ENCODE peak calls at places on chromosomes 3 and 15, in eight cellular contexts. J is effector memory CD4-positive, alpha-beta T cell; Y is body of pancreas; O is mesendoderm; H is PC-9; E is prostate gland; X is HCT116; T is heart right ventricle. R is an unnamed sample. For H3K4me1, the result is how much of the 10 kb centered on the place peaks cover.

GRCh38 chr3:184358140-184358767 is 3.2 kb downstream of the CLCN2 start:
- DNase-seq in J (no peak), Y (no peak), O (no peak), H (no peak), E (no peak), X (no peak), T (no peak), R (no peak)

GRCh38 chr3:60207833-60208367 is 1043.4 kb downstream of the FHIT start:
- DNase-seq in J (no peak), Y (no peak), O (no peak), H (no peak), E (no peak), X (no peak), T (no peak), R (no peak)

GRCh38 chr3:52428151-52429005 is 16.5 kb downstream of the SEMA3G start:
- DNase-seq in J (peak), Y (peak), O (peak), H (peak), E (peak), X (peak), T (peak), R (peak)

GRCh38 chr3:118102737-118103136 is 931.9 kb downstream of the IGSF11 start:
- DNase-seq in J (no peak), Y (no peak), O (peak), H (no peak), E (no peak), X (no peak), T (no peak), R (no peak)

GRCh38 chr15:80530737-80531365 is 126.7 kb downstream of the ARNT2 start:
- DNase-seq in J (no peak), Y (no peak), O (no peak), H (no peak), E (no peak), X (no peak), T (no peak), R (no peak)

GRCh38 chr15:66999046-66999557 is 66.3 kb upstream of the SMAD3 start:
- DNase-seq in J (no peak), Y (no peak), O (no peak), H (no peak), E (no peak), X (no peak), T (no peak), R (no peak)

GRCh38 chr15:100973351-100974034 is 54.3 kb downstream of the LRRK1 start:
- DNase-seq in J (no peak), Y (no peak), O (peak), H (no peak), E (no peak), X (no peak), T (no peak), R (no peak)

GRCh38 chr15:65249641-65250040 is 37.0 kb downstream of the PARP16 start:
- DNase-seq in J (no peak), Y (no peak), O (no peak), H (no peak), E (no peak), X (no peak), T (no peak), R (no peak)

GRCh38 chr3:155262295-155262694 is 31.2 kb downstream of the STRIT1 start:
- DNase-seq in J (no peak), Y (no peak), O (no peak), H (no peak), E (no peak), X (no peak), T (no peak), R (no peak)

GRCh38 chr3:66885326-66886000 is 112.6 kb upstream of the KBTBD8 start:
- DNase-seq in J (no peak), Y (peak), O (peak), H (no peak), E (no peak), X (peak), T (no peak), R (no peak)

GRCh38 chr15:66772967-66773873 is 71.2 kb downstream of the SMAD6 start:
- DNase-seq in J (no peak), Y (peak), O (no peak), H (no peak), E (peak), X (no peak), T (peak), R (peak)

GRCh38 chr3:107124885-107125284 is 252.4 kb upstream of the CCDC54 start:
- DNase-seq in J (no peak), Y (no peak), O (peak), H (no peak), E (no peak), X (no peak), T (peak), R (peak)

GRCh38 chr3:24601500-24601899 is 106.8 kb upstream of the THRB start:
- DNase-seq in J (no peak), Y (no peak), O (no peak), H (no peak), E (no peak), X (no peak), T (no peak), R (peak)

GRCh38 chr3:196890309-196890708 is 22.6 kb downstream of the SENP5 start:
- DNase-seq in J (no peak), Y (no peak), O (no peak), H (no peak), E (no peak), X (no peak), T (no peak), R (no peak)

GRCh38 chr15:80549191-80549590 is 145.0 kb downstream of the ARNT2 start:
- DNase-seq in J (no peak), Y (no peak), O (no peak), H (no peak), E (no peak), X (no peak), T (no peak), R (no peak)

GRCh38 chr3:29100292-29100691 is 180.6 kb upstream of the RBMS3 start:
- DNase-seq in J (no peak), Y (no peak), O (no peak), H (no peak), E (no peak), X (no peak), T (no peak), R (no peak)

GRCh38 chr3:79297242-79297641 is 470.6 kb downstream of the ROBO1 start:
- DNase-seq in J (no peak), Y (no peak), O (no peak), H (peak), E (no peak), X (no peak), T (no peak), R (no peak)

GRCh38 chr3:72116226-72116625 is 331.3 kb upstream of the PROK2 start:
- DNase-seq in J (no peak), Y (no peak), O (no peak), H (no peak), E (no peak), X (no peak), T (no peak), R (no peak)

GRCh38 chr3:42077785-42078184 is 13.4 kb upstream of the TRAK1 start:
- DNase-seq in J (no peak), Y (no peak), O (no peak), H (no peak), E (no peak), X (no peak), T (no peak), R (no peak)

GRCh38 chr15:77311618-77312398 is 108.1 kb downstream of the PEAK1 start:
- DNase-seq in J (no peak), Y (no peak), O (no peak), H (no peak), E (no peak), X (no peak), T (no peak), R (no peak)

GRCh38 chr3:168559012-168559411 is 463.3 kb upstream of the GOLIM4 start:
- DNase-seq in J (no peak), Y (no peak), O (no peak), H (no peak), E (no peak), X (no peak), T (no peak), R (no peak)

GRCh38 chr15:100131321-100132224 is 210.2 kb downstream of the ADAMTS17 start:
- DNase-seq in J (no peak), Y (peak), O (no peak), H (peak), E (peak), X (no peak), T (peak), R (peak)

GRCh38 chr3:194189243-194189791 is 53.4 kb downstream of the HES1 start:
- DNase-seq in J (no peak), Y (no peak), O (no peak), H (no peak), E (no peak), X (no peak), T (no peak), R (no peak)

GRCh38 chr3:184727357-184728060 is 15.6 kb upstream of the MAGEF1 start:
- DNase-seq in J (peak), Y (peak), O (peak), H (peak), E (peak), X (peak), T (peak), R (peak)

GRCh38 chr3:184018424-184018973 is 815 bp upstream of the ABCC5 start:
- DNase-seq in J (no peak), Y (no peak), O (no peak), H (no peak), E (no peak), X (no peak), T (no peak), R (no peak)

GRCh38 chr3:17110665-17111396 is 226.1 kb downstream of the PLCL2 start:
- DNase-seq in J (no peak), Y (no peak), O (no peak), H (no peak), E (no peak), X (no peak), T (no peak), R (no peak)

GRCh38 chr3:184004483-184004882 is 13.2 kb downstream of the ABCC5 start:
- DNase-seq in J (no peak), Y (no peak), O (no peak), H (no peak), E (no peak), X (no peak), T (peak), R (no peak)

GRCh38 chr3:29201609-29202008 is 79.3 kb upstream of the RBMS3 start:
- DNase-seq in J (no peak), Y (no peak), O (no peak), H (no peak), E (no peak), X (no peak), T (no peak), R (no peak)

GRCh38 chr3:53680026-53680425 is 166.2 kb downstream of the CHDH start:
- DNase-seq in J (no peak), Y (peak), O (peak), H (no peak), E (peak), X (no peak), T (no peak), R (peak)

GRCh38 chr3:128353361-128353965 is 113.2 kb downstream of the DNAJB8 start:
- DNase-seq in J (no peak), Y (no peak), O (no peak), H (no peak), E (no peak), X (no peak), T (no peak), R (no peak)

GRCh38 chr15:40130799-40131502 is 22.3 kb upstream of the BMF start:
- DNase-seq in J (no peak), Y (no peak), O (no peak), H (no peak), E (no peak), X (no peak), T (no peak), R (no peak)

GRCh38 chr3:187750041-187750512 is 4.8 kb upstream of the BCL6 start:
- DNase-seq in J (no peak), Y (peak), O (peak), H (peak), E (peak), X (peak), T (peak), R (peak)

GRCh38 chr3:141436180-141436579 is 50.6 kb upstream of the RASA2 start:
- DNase-seq in J (no peak), Y (peak), O (no peak), H (no peak), E (no peak), X (no peak), T (no peak), R (no peak)

GRCh38 chr15:31081568-31082250 is 19.8 kb downstream of the TRPM1 start:
- DNase-seq in J (no peak), Y (peak), O (no peak), H (no peak), E (no peak), X (no peak), T (no peak), R (no peak)

GRCh38 chr3:141294300-141294699 is 62.7 kb downstream of the PXYLP1 start:
- DNase-seq in J (no peak), Y (no peak), O (no peak), H (no peak), E (no peak), X (no peak), T (no peak), R (no peak)

GRCh38 chr3:113018461-113019181 is 27.8 kb downstream of the GTPBP8 start:
- DNase-seq in J (no peak), Y (no peak), O (no peak), H (no peak), E (no peak), X (no peak), T (peak), R (no peak)

GRCh38 chr3:153429821-153430220 is 267.8 kb downstream of the RAP2B start:
- DNase-seq in J (no peak), Y (no peak), O (peak), H (no peak), E (no peak), X (no peak), T (no peak), R (no peak)

GRCh38 chr15:68504721-68505090 is 72.7 kb upstream of the ITGA11 start:
- DNase-seq in J (no peak), Y (no peak), O (no peak), H (no peak), E (no peak), X (no peak), T (no peak), R (no peak)

GRCh38 chr3:11145888-11146287 is 8.4 kb upstream of the HRH1 start:
- DNase-seq in J (no peak), Y (no peak), O (no peak), H (peak), E (no peak), X (peak), T (no peak), R (no peak)

DNA sequence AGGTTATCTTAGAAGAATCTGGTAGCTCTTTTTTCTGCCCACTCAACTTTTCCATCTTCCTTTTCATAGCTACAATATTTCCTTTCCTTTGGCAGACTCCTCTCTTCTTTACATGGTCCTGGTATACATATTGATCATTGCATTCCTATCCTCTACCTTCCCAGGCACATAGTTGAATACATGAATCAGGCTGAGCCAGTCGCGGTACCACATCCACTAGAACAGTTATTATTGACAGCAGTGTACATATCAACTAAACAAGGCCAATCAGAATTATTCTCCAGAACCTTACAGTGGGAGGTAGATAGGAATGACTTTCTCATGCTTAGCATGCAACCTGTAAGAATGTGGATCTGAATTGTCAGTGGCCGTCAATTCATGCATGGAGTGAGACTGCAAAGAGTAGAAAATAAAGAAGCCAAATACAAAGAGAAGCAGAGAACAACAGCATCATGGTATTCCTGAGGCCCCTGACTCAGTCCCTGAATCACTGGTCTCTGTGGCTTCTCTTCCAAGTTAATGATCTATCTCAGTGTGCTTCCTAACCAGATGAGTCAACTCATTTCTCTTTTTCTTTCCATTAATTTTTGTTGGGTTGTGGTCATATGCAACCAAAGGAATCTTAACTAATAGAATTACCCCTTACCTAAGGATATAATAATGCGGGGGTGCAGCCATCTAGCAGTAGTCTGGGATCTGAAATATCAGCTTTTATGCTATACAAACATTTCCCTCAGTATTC is 60.9 kb upstream of the DCBLD2 start:
- DNase-seq in J (no peak), Y (no peak), O (no peak), H (no peak), E (no peak), X (peak), T (no peak), R (no peak)
- H3K4me3 ChIP-seq in J (no peak), Y (no peak), O (no peak), H (no peak), E (no peak), X (no peak), T (no peak), R (no peak)

DNA sequence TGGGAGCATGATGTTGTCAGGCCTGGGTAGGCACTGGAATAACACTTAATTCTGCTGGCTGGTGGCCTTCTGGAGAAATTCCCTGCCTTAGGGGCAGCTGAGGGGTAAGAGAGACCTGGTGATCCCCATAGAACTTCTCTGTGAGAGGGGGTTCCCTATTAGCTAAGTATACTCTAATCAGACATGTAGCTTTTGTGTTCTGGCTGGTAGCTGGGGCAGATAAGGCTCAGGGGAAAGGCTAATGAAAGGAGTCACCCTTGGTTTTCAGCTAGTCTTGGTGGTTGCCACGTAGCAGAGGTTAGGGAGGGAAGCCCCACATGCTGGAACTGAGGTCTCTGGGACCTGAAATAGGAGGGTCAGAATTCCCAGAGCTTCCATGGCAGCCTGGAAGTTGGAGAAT is 961 bp upstream of the HDDC3 start:
- DNase-seq in J (no peak), Y (no peak), O (no peak), H (no peak), E (no peak), X (no peak), T (no peak), R (no peak)
- H3K27ac ChIP-seq in J (no peak), Y (no peak), O (no peak), H (no peak), E (no peak), X (no peak), T (no peak), R (no peak)

GRCh38 chr3:43248956-43249355 is 37.4 kb upstream of the SNRK start:
- DNase-seq in J (no peak), Y (no peak), O (no peak), H (no peak), E (no peak), X (no peak), T (no peak), R (no peak)

GRCh38 chr3:43248194-43248593 is 38.1 kb upstream of the SNRK start:
- DNase-seq in J (no peak), Y (no peak), O (peak), H (no peak), E (no peak), X (no peak), T (no peak), R (no peak)

GRCh38 chr3:43247556-43248186 is 38.7 kb upstream of the SNRK start:
- DNase-seq in J (no peak), Y (no peak), O (no peak), H (no peak), E (no peak), X (no peak), T (no peak), R (no peak)

GRCh38 chr3:43244694-43245093 is 41.6 kb upstream of the SNRK start:
- DNase-seq in J (no peak), Y (no peak), O (no peak), H (no peak), E (no peak), X (no peak), T (no peak), R (no peak)

GRCh38 chr3:43246956-43247355 is 39.4 kb upstream of the SNRK start:
- DNase-seq in J (no peak), Y (no peak), O (peak), H (no peak), E (no peak), X (no peak), T (peak), R (no peak)
- H3K4me1 ChIP-seq in J (under half), Y (under half), O (under half), H (under half), E (under half), X (under half), T (under half), R (under half)

GRCh38 chr15:52080993-52081392 is 31.6 kb downstream of the BCL2L10 start:
- DNase-seq in J (no peak), Y (no peak), O (no peak), H (no peak), E (no peak), X (no peak), T (no peak), R (no peak)

GRCh38 chr15:52083603-52084002 is 29.0 kb downstream of the BCL2L10 start:
- DNase-seq in J (no peak), Y (no peak), O (no peak), H (no peak), E (no peak), X (no peak), T (no peak), R (no peak)

GRCh38 chr15:52085289-52085688 is 27.3 kb downstream of the BCL2L10 start:
- DNase-seq in J (no peak), Y (no peak), O (no peak), H (no peak), E (no peak), X (no peak), T (no peak), R (no peak)

GRCh38 chr15:52080031-52080430 is 32.5 kb downstream of the BCL2L10 start:
- DNase-seq in J (no peak), Y (no peak), O (no peak), H (peak), E (no peak), X (no peak), T (no peak), R (no peak)

GRCh38 chr15:52082197-52083036 is 30.2 kb downstream of the BCL2L10 start:
- DNase-seq in J (no peak), Y (no peak), O (no peak), H (no peak), E (no peak), X (no peak), T (no peak), R (no peak)
- H3K4me3 ChIP-seq in J (no peak), Y (no peak), O (no peak), H (no peak), E (no peak), X (no peak), T (no peak), R (no peak)

GRCh38 chr15:38696120-38696727 is 131.6 kb upstream of the RASGRP1 start:
- DNase-seq in J (peak), Y (no peak), O (no peak), H (no peak), E (no peak), X (no peak), T (no peak), R (no peak)
- H3K27ac ChIP-seq in J (peak), Y (no peak), O (no peak), H (no peak), E (no peak), X (no peak), T (no peak), R (no peak)

DNA sequence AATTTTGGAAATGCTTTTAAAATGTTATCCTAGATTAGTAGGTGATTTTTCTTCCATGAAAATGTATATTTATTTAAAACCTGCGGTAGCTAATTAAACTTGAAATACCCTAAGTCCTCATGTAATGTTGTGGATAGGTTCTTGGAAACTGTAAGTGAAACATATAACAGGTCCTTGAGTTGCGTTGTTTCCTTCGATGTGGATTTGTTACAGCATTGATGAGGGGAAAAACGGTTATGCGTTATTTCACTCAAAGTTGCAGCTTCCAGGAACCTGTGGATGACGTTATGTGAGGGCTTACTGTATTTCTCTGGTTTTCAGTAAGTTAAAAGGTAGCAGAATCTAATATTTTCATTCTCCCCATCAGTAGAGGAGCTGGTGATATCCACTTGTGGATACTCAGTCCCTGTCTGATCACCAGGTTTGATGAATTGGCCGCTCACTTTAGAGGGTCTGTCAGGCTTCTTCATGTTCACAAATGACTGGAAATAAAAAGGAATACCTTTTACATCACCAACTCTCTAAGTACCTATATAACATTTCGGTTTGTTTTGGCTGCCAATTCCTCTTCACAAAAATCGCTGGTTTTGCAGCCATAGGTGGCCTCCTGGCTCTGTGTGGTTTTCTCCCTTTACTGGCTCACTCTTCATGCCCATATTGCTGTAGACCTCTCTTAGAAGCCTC is 112.4 kb downstream of the FNDC3B start:
- DNase-seq in J (no peak), Y (no peak), O (no peak), H (no peak), E (no peak), X (no peak), T (no peak), R (no peak)
- H3K4me1 ChIP-seq in J (under half), Y (half or more), O (under half), H (half or more), E (under half), X (under half), T (under half), R (under half)

R was measured in right cardiac atrium.